ENCODE peak calls at places on chromosomes 3 and 15, in six cellular contexts. T is neural progenitor cell, G is A673, S is transverse colon, A is uterus, U is GM23248. N is an unnamed sample.

GRCh38 chr15:80159811-80160569 is 7.2 kb downstream of the FAH start:
- DNase-seq in T (no peak), G (no peak), S (no peak), A (no peak), U (peak), N (no peak)

GRCh38 chr15:33547876-33548275 is 237.1 kb downstream of the RYR3 start:
- DNase-seq in T (peak), G (peak), S (no peak), A (no peak), U (peak), N (peak)

GRCh38 chr15:94555842-94556516 is 324.6 kb downstream of the MCTP2 start:
- DNase-seq in T (no peak), G (no peak), S (no peak), A (no peak), U (no peak), N (no peak)

GRCh38 chr15:89501646-89502045 is 5.3 kb upstream of the RHCG start:
- DNase-seq in T (no peak), G (no peak), S (no peak), A (no peak), U (no peak), N (no peak)

GRCh38 chr3:50333744-50334328 is 5.8 kb upstream of the TUSC2 start:
- DNase-seq in T (no peak), G (no peak), S (no peak), A (no peak), U (peak), N (no peak)

GRCh38 chr3:78867409-78868372 is 900.1 kb downstream of the ROBO1 start:
- DNase-seq in T (no peak), G (peak), S (no peak), A (no peak), U (peak), N (no peak)

GRCh38 chr3:71944482-71944881 is 159.5 kb upstream of the PROK2 start:
- DNase-seq in T (no peak), G (no peak), S (no peak), A (no peak), U (no peak), N (no peak)

GRCh38 chr15:67091073-67091965 is 25.9 kb downstream of the SMAD3 start:
- DNase-seq in T (no peak), G (no peak), S (peak), A (peak), U (peak), N (peak)

GRCh38 chr3:167228135-167228534 is 152.0 kb downstream of the ZBBX start:
- DNase-seq in T (no peak), G (no peak), S (no peak), A (no peak), U (peak), N (no peak)

GRCh38 chr3:168511428-168512014 is 415.8 kb upstream of the GOLIM4 start:
- DNase-seq in T (no peak), G (peak), S (no peak), A (no peak), U (peak), N (no peak)

GRCh38 chr3:184338538-184338945 is 1.1 kb downstream of the FAM131A start:
- DNase-seq in T (peak), G (peak), S (peak), A (peak), U (peak), N (no peak)

GRCh38 chr15:77282333-77282732 is 137.6 kb downstream of the PEAK1 start:
- DNase-seq in T (peak), G (no peak), S (no peak), A (peak), U (peak), N (no peak)
- H3K4me3 ChIP-seq in T (no peak), G (no peak), S (no peak), A (no peak), U (peak), N (no peak)

DNA sequence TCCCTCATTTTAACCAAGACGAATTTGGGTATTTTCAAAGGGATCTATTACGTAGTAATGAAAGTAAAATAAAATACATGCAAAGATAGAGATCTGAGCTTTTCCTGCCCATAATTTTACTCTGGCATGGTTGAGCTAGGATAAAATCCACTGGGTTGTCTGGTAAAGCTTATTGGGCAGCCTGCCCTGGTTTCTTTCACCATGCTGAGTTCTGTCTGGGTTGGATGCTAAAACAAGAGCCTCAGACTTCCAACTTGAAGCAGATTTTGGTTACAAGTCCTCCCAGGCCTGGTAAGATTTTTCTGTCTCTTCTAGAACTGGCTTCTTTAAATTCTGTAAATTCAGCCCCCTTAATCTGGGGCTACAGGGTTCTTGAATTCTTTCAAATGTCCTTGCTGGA is 86.8 kb downstream of the SAMMSON start:
- DNase-seq in T (no peak), G (no peak), S (no peak), A (no peak), U (no peak), N (no peak)
- H3K27ac ChIP-seq in T (no peak), G (no peak), S (no peak), A (no peak), U (no peak), N (no peak)

DNA sequence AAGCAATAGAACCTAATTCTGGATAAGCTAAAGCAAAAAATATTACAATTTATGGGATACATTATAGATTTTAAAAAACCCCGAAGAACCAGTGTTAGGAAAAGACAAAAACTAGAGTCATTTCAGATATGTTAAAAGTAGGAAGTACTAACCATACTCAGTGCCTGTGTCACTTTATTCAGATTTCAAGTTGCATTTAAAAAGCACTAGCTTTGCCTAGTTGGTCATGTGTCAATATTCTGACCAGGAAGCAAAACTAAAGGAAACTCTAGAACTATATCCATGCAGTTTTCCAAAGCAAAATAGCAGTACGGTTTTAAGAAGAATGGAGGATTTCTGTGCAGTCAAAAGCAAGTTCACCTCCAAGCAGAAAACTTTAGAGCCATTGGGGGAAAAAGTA is 88.4 kb downstream of the RAP2B start:
- DNase-seq in T (no peak), G (no peak), S (no peak), A (no peak), U (no peak), N (no peak)
- H3K4me3 ChIP-seq in T (no peak), G (no peak), S (no peak), A (no peak), U (no peak), N (no peak)

DNA sequence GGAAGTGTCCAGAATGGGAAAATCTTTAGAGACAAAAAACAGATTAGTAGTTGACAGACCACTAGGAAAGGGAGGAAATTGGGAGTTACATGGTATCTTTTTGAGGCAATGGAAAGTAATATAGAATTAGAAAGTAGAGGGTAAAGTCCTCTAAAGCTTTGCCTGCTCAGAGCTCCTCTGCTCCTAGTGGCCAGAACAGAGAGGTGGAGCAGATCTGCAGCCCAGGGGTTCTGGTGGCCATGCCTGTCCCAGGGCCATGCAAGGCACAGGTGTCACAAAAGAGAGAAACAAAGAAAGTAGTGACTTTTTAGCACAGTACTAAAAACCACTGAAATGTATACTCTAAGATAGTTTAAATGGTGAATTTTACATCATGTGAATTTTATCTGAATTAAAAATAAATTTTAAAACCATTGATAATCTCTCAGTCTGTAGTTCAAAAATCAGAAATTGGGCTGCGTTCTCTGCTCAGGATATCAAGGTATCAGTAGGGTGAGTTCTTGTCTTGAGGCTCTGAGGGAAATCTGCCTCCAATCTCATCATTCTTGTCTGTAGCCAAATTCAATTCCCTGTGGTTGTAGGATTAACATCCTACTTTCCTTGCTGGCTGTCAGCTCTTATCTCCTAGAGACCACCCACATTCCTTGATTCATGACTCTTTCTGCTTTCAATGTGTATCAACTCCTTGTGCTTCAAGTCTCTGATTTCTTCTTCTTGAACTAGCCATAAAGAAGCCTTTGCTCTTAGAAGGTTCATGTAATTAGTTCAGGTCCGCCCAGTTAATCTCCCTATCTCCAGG is 23.6 kb downstream of the PYGO1 start:
- DNase-seq in T (peak), G (no peak), S (no peak), A (no peak), U (no peak), N (no peak)
- H3K27ac ChIP-seq in T (no peak), G (no peak), S (no peak), A (no peak), U (no peak), N (no peak)

GRCh38 chr3:112604536-112604935 is 36.4 kb downstream of the CCDC80 start:
- DNase-seq in T (no peak), G (no peak), S (no peak), A (no peak), U (peak), N (no peak)
- H3K4me3 ChIP-seq in T (no peak), G (no peak), S (no peak), A (no peak), U (peak), N (no peak)

GRCh38 chr3:73623996-73624362 is 762 bp downstream of the PDZRN3 start:
- DNase-seq in T (peak), G (peak), S (peak), A (peak), U (peak), N (no peak)
- H3K27ac ChIP-seq in T (no peak), G (no peak), S (peak), A (peak), U (peak), N (no peak)

DNA sequence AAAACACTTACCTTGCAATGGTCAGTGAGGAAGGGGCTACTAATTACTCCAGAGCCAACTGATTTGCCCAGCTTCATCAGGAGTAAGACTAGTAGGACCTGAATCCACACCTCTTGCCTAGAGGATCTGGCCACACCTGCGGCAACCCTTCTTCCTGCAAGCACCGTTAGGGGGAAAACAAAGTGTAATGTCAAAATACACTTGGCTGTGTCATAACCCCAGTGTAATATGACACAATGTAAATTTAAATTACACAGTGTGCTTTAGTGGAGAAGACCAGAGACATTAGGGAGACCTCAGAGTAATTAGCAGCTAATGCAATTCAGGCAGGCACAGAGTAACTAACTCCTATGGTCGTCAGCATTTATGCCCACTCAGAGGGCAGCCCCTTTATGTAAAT is 308.5 kb upstream of the ARRDC4 start:
- DNase-seq in T (no peak), G (no peak), S (no peak), A (no peak), U (no peak), N (no peak)
- H3K4me3 ChIP-seq in T (no peak), G (peak), S (no peak), A (no peak), U (no peak), N (no peak)

GRCh38 chr3:120368172-120368571 is 19.0 kb upstream of the LRRC58 start:
- DNase-seq in T (no peak), G (no peak), S (no peak), A (no peak), U (no peak), N (no peak)

GRCh38 chr3:120364821-120365220 is 15.7 kb upstream of the LRRC58 start:
- DNase-seq in T (no peak), G (no peak), S (no peak), A (no peak), U (peak), N (no peak)

GRCh38 chr3:120364101-120364500 is 14.9 kb upstream of the LRRC58 start:
- DNase-seq in T (no peak), G (no peak), S (no peak), A (no peak), U (no peak), N (no peak)

GRCh38 chr3:120370463-120370862 is 21.3 kb upstream of the LRRC58 start:
- DNase-seq in T (no peak), G (no peak), S (no peak), A (no peak), U (no peak), N (no peak)

DNA sequence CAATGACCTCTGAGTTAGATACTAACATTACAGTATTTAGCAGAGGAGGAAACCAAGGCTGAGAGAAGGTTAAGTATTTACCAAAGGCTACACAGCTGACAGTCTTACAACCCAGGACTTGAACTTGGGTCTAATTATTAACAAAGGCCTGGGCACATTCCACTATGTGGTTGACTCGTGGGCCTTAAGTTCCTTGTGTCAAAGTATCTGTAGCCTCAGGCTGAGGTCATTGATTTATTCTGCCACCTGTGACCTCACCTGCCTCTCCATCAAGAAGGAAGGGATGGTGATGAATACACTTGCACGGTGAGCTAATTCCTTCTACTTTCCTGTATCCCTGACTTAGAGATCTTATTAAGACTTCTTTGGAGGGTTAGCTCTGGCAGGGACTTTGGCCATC is 19.8 kb upstream of the LRRC58 start:
- DNase-seq in T (no peak), G (no peak), S (no peak), A (no peak), U (no peak), N (no peak)
- H3K27ac ChIP-seq in T (no peak), G (no peak), S (no peak), A (no peak), U (no peak), N (no peak)

DNA sequence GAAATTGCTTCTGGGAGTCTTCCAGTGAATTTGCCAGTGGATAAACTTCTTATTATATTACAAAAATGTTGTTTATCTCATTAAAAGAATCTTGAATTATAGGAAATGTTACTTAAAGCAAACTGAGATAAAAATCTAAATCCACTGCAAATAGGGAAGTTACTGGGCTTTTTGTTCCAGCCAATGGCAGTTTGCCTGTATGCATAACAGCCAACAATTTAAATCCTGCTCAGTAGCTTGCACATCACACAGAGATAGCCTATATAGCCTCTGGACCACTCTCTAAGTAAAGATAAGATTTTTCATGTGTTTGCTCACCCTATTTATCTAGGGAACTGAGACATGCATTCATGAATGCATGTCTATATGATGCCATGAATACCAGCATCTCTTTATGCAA is 92.0 kb upstream of the GPR149 start:
- DNase-seq in T (no peak), G (no peak), S (no peak), A (no peak), U (no peak), N (no peak)
- H3K4me3 ChIP-seq in T (no peak), G (no peak), S (no peak), A (no peak), U (no peak), N (no peak)

N was measured in SJSA1.